ENCODE peak calls at places on chromosome 13, in seven cellular contexts. C is thoracic aorta, M is IMR-90, D is HepG2, Q is gastrocnemius medialis, Y is uterus, E is Peyer's patch. U is an unnamed sample.
A peak's percentile ranks its signal among the peaks of the same experiment; 100 is the strongest.

GRCh38 chr13:113820813-113821651 is 42.8 kb downstream of the GAS6 start:
- DNase-seq in Y (peak; percentile 87), D (no peak), C (no peak), M (peak; percentile 99), Q (peak; percentile 96), E (peak; percentile 19), U (peak; percentile 99)

GRCh38 chr13:75760182-75760981 is 124.3 kb downstream of the LMO7 start:
- DNase-seq in Q (peak; percentile 71), Y (no peak), E (no peak), M (peak; percentile 33), C (no peak), D (peak; percentile 98), U (peak; percentile 57)

GRCh38 chr13:66265446-66265845 is 964.7 kb downstream of the PCDH9 start:
- DNase-seq in D (no peak), Q (no peak), E (no peak), M (peak; percentile 10), C (no peak), Y (no peak), U (no peak)

GRCh38 chr13:67258482-67258881 is 28.3 kb upstream of the PCDH9 start:
- DNase-seq in E (no peak), D (no peak), Y (no peak), C (no peak), M (no peak), Q (no peak), U (no peak)

GRCh38 chr13:77833331-77833863 is 85.2 kb downstream of the EDNRB start:
- DNase-seq in C (no peak), Y (no peak), D (no peak), E (no peak), M (peak; percentile 88), Q (no peak), U (peak; percentile 95)

GRCh38 chr13:113557013-113557412 is 27.5 kb upstream of the TFDP1 start:
- DNase-seq in M (no peak), D (no peak), Y (peak; percentile 8), Q (no peak), C (no peak), E (no peak), U (no peak)

GRCh38 chr13:41459754-41460111 is 2.4 kb downstream of the RGCC start:
- DNase-seq in D (no peak), Q (no peak), Y (no peak), E (no peak), M (no peak), C (no peak), U (no peak)

GRCh38 chr13:78028960-78029359 is 110.3 kb upstream of the EDNRB start:
- DNase-seq in Q (no peak), D (no peak), C (no peak), E (no peak), M (no peak), Y (no peak), U (no peak)

GRCh38 chr13:30718661-30719520 is 16.5 kb upstream of the ALOX5AP start:
- DNase-seq in D (peak; percentile 24), C (no peak), E (no peak), Q (no peak), Y (no peak), M (peak; percentile 95), U (peak; percentile 89)

GRCh38 chr13:66040506-66040905 is 1189.6 kb downstream of the PCDH9 start:
- DNase-seq in M (no peak), D (no peak), Q (no peak), C (no peak), E (no peak), Y (no peak), U (no peak)

GRCh38 chr13:103140001-103140671 is 73.9 kb upstream of the SLC10A2 start:
- DNase-seq in M (no peak), Y (no peak), C (no peak), Q (no peak), D (peak; percentile 12), E (no peak), U (peak; percentile 45)

GRCh38 chr13:63088226-63088625 is 1672.6 kb upstream of the PCDH20 start:
- DNase-seq in C (no peak), Q (no peak), M (peak; percentile 59), Y (no peak), D (no peak), E (no peak), U (no peak)

GRCh38 chr13:109917422-109917821 is 131.0 kb upstream of the IRS2 start:
- DNase-seq in D (no peak), C (no peak), Q (no peak), E (no peak), Y (no peak), M (no peak), U (no peak)

GRCh38 chr13:33340631-33341030 is 55.1 kb upstream of the STARD13 start:
- DNase-seq in Y (no peak), C (no peak), Q (no peak), E (no peak), D (no peak), M (peak; percentile 52), U (peak; percentile 73)

GRCh38 chr13:94968040-94968756 is 255.9 kb upstream of the SOX21 start:
- DNase-seq in E (no peak), D (no peak), C (no peak), M (no peak), Y (no peak), Q (no peak), U (peak; percentile 4)

GRCh38 chr13:36370108-36370429 is 23.9 kb upstream of the SPART start:
- DNase-seq in M (no peak), D (no peak), C (no peak), E (no peak), Q (no peak), Y (peak; percentile 23), U (no peak)

GRCh38 chr13:26011996-26012688 is 39.7 kb downstream of the SHISA2 start:
- DNase-seq in Y (no peak), C (no peak), D (no peak), E (peak; percentile 29), Q (no peak), M (no peak), U (no peak)

GRCh38 chr13:91579320-91579719 is 180.9 kb downstream of the GPC5 start:
- DNase-seq in Y (no peak), Q (no peak), D (no peak), E (no peak), M (no peak), C (no peak), U (no peak)

GRCh38 chr13:74174810-74175209 is 40.6 kb upstream of the KLF12 start:
- DNase-seq in D (no peak), Q (no peak), C (no peak), M (no peak), Y (no peak), E (no peak), U (no peak)

GRCh38 chr13:31175847-31176536 is 14.3 kb upstream of the HSPH1 start:
- DNase-seq in Y (peak; percentile 21), D (peak; percentile 34), M (no peak), C (no peak), Q (peak; percentile 50), E (no peak), U (no peak)

GRCh38 chr13:52454459-52454824 is 836 bp upstream of the CKAP2 start:
- DNase-seq in M (peak; percentile 8), Q (no peak), D (no peak), E (peak; percentile 56), Y (no peak), C (no peak), U (peak; percentile 13)

GRCh38 chr13:74133657-74134201 is 475 bp downstream of the KLF12 start:
- DNase-seq in E (peak; percentile 93), M (peak; percentile 95), D (peak; percentile 35), Q (peak; percentile 79), C (peak; percentile 69), Y (peak; percentile 85), U (peak; percentile 86)

GRCh38 chr13:110421696-110422395 is 114.8 kb downstream of the COL4A2 start:
- DNase-seq in E (no peak), C (no peak), Y (no peak), M (peak; percentile 90), Q (no peak), D (no peak), U (peak; percentile 99)

DNA sequence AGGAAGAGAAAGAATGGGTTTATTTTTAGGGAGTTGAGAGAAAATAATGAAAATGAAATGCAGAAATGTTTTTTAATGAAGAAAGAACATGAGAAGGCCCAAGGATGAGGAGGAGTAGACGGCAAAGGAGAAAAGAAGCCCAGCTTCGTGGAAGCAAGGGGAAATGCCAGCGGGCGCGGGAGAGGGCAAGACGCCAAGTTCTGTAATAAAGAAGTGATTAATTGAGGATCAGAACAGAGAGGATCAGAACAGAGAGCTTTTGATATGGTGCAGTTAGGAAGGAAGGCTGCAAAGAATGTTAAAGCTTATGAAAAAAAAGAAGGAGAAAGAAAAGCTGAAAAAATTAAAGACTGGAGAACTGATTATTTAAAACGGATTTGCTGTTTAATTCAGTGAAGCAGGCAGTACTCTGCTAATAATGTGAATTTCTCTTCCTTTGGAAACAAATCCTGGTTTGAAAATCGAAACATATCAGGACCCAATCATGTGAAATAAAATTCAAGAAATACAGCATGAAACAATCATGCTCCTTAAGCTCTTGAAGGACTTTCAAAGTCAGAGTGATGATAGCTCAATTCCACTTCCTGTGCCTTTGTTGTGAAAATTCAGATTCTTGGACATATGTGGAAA is 99.3 kb upstream of the SOX1 start:
- DNase-seq in E (no peak), Q (no peak), C (no peak), D (no peak), M (no peak), Y (no peak), U (no peak)
- H3K4me3 ChIP-seq in E (no peak overlapping the region), Q (no peak overlapping the region), C (no peak overlapping the region), D (no peak overlapping the region), M (no peak overlapping the region), Y (no peak overlapping the region), U (no peak overlapping the region)

DNA sequence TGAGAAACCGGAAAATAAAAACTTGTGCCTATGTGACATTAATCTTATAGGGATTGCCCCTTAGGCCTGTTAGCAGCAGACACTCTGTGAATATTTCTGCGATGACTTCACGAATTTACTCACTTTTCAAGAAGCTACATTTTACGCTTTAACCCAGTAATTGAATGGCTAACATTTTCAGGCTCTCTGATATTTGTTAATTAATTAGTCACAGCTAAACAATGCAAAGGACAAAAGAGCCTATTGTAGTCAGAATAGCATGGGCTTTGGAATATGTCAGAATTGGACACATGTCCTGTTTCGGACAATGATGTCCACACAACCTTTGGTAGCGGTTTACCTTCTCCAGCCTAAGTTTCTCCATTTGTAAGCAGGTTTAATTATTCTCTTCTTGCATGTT is 506.5 kb downstream of the EFNB2 start:
- DNase-seq in D (no peak), E (no peak), Y (no peak), M (no peak), Q (no peak), C (no peak), U (peak; percentile 3)
- TF ChIP-seq CTCF in D (no peak), E (no peak), Y (no peak), M (no peak), Q (no peak), C (no peak), U (no peak)

DNA sequence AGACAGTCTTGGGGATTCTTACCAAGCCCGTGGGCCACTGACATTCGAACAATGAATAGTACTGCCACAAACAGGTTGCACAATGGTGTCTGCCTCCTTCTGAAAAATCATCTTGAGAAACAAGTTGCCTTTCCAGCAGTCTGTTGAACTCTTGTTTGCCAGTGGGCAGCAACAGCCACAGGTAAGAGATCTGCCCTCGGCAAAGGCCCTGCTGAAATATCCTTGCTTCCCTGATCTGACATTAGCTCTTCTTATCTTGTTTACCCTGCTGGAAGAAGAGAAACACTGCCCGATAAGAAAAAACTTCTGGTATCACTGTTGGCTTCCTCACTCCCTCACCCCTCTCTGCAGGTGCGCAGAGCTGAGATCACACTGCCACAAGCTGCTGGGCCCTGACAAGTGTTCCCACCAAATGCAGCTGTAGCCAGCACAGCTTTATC is 2.0 kb downstream of the DOCK9 start:
- DNase-seq in Y (no peak), E (no peak), M (no peak), C (no peak), D (no peak), Q (no peak), U (peak; percentile 33)
- H3K4me3 ChIP-seq in Y (no peak overlapping the region), E (no peak overlapping the region), M (no peak overlapping the region), C (peak overlapping the region; percentile 13), D (no peak overlapping the region), Q (peak overlapping the region; percentile 54), U (peak overlapping the region; percentile 19)

GRCh38 chr13:24865158-24865557 is 101.2 kb downstream of the RNF17 start:
- DNase-seq in C (no peak), Y (no peak), M (peak; percentile 4), E (no peak), D (no peak), Q (no peak), U (peak; percentile 21)
- TF ChIP-seq CTCF in C (peak; percentile 13), Y (no peak), M (peak; percentile 32), E (peak; percentile 37), D (no peak), Q (no peak), U (peak; percentile 24)